ENCODE peak calls at places on chromosomes 12 and 14, in seven cellular contexts. One of them, this sample, is unnamed.

GRCh38 chr12:69039881-69040280 is 106.9 kb upstream of the CPM start:
- DNase-seq in occipital lobe: no peak
- DNase-seq in pulmonary artery endothelial cell: no peak
- DNase-seq in nucleus accumbens: no peak
- DNase-seq in MCF 10A: peak
- DNase-seq in amygdala: no peak
- DNase-seq in activated naive CD8-positive, alpha-beta T cell treated with anti-CD3 and anti-CD28 coated beads, Interleukin-2, amount 50 U/mL, for 24 hours: no peak
- DNase-seq in this sample: no peak

GRCh38 chr14:56325251-56325839 is 207.1 kb downstream of the PELI2 start:
- DNase-seq in occipital lobe: no peak
- DNase-seq in pulmonary artery endothelial cell: no peak
- DNase-seq in nucleus accumbens: no peak
- DNase-seq in MCF 10A: peak
- DNase-seq in amygdala: no peak
- DNase-seq in activated naive CD8-positive, alpha-beta T cell treated with anti-CD3 and anti-CD28 coated beads, Interleukin-2, amount 50 U/mL, for 24 hours: no peak
- DNase-seq in this sample: no peak

GRCh38 chr12:123743002-123743401 is 19.1 kb upstream of the DNAH10 start:
- DNase-seq in occipital lobe: no peak
- DNase-seq in pulmonary artery endothelial cell: no peak
- DNase-seq in nucleus accumbens: no peak
- DNase-seq in MCF 10A: no peak
- DNase-seq in amygdala: no peak
- DNase-seq in activated naive CD8-positive, alpha-beta T cell treated with anti-CD3 and anti-CD28 coated beads, Interleukin-2, amount 50 U/mL, for 24 hours: no peak
- DNase-seq in this sample: no peak

GRCh38 chr12:33192226-33192625 is 247.4 kb downstream of the SYT10 start:
- DNase-seq in occipital lobe: no peak
- DNase-seq in pulmonary artery endothelial cell: no peak
- DNase-seq in nucleus accumbens: no peak
- DNase-seq in MCF 10A: no peak
- DNase-seq in amygdala: no peak
- DNase-seq in activated naive CD8-positive, alpha-beta T cell treated with anti-CD3 and anti-CD28 coated beads, Interleukin-2, amount 50 U/mL, for 24 hours: no peak
- DNase-seq in this sample: no peak

GRCh38 chr14:55336161-55336560 is 64.9 kb downstream of the FBXO34 start:
- DNase-seq in occipital lobe: no peak
- DNase-seq in pulmonary artery endothelial cell: peak
- DNase-seq in nucleus accumbens: no peak
- DNase-seq in MCF 10A: peak
- DNase-seq in amygdala: no peak
- DNase-seq in activated naive CD8-positive, alpha-beta T cell treated with anti-CD3 and anti-CD28 coated beads, Interleukin-2, amount 50 U/mL, for 24 hours: no peak
- DNase-seq in this sample: peak

GRCh38 chr12:25242981-25243764 is 7.6 kb downstream of the KRAS start:
- DNase-seq in occipital lobe: no peak
- DNase-seq in pulmonary artery endothelial cell: no peak
- DNase-seq in nucleus accumbens: no peak
- DNase-seq in MCF 10A: no peak
- DNase-seq in amygdala: no peak
- DNase-seq in activated naive CD8-positive, alpha-beta T cell treated with anti-CD3 and anti-CD28 coated beads, Interleukin-2, amount 50 U/mL, for 24 hours: no peak
- DNase-seq in this sample: peak

GRCh38 chr12:52204095-52204930 is 12.5 kb upstream of the KRT80 start:
- DNase-seq in occipital lobe: no peak
- DNase-seq in pulmonary artery endothelial cell: no peak
- DNase-seq in nucleus accumbens: no peak
- DNase-seq in MCF 10A: no peak
- DNase-seq in amygdala: no peak
- DNase-seq in activated naive CD8-positive, alpha-beta T cell treated with anti-CD3 and anti-CD28 coated beads, Interleukin-2, amount 50 U/mL, for 24 hours: no peak
- DNase-seq in this sample: no peak

GRCh38 chr14:100769035-100769939 is 42.6 kb downstream of the DLK1 start:
- DNase-seq in occipital lobe: no peak
- DNase-seq in pulmonary artery endothelial cell: no peak
- DNase-seq in nucleus accumbens: no peak
- DNase-seq in MCF 10A: no peak
- DNase-seq in amygdala: no peak
- DNase-seq in activated naive CD8-positive, alpha-beta T cell treated with anti-CD3 and anti-CD28 coated beads, Interleukin-2, amount 50 U/mL, for 24 hours: no peak
- DNase-seq in this sample: no peak

GRCh38 chr14:71143391-71144290 is 236.4 kb downstream of the PCNX1 start:
- DNase-seq in occipital lobe: peak
- DNase-seq in pulmonary artery endothelial cell: no peak
- DNase-seq in nucleus accumbens: peak
- DNase-seq in MCF 10A: peak
- DNase-seq in amygdala: no peak
- DNase-seq in activated naive CD8-positive, alpha-beta T cell treated with anti-CD3 and anti-CD28 coated beads, Interleukin-2, amount 50 U/mL, for 24 hours: peak
- DNase-seq in this sample: no peak

GRCh38 chr12:124747426-124748161 is 116.1 kb downstream of the SCARB1 start:
- DNase-seq in occipital lobe: no peak
- DNase-seq in pulmonary artery endothelial cell: no peak
- DNase-seq in nucleus accumbens: no peak
- DNase-seq in MCF 10A: peak
- DNase-seq in amygdala: no peak
- DNase-seq in activated naive CD8-positive, alpha-beta T cell treated with anti-CD3 and anti-CD28 coated beads, Interleukin-2, amount 50 U/mL, for 24 hours: no peak
- DNase-seq in this sample: peak

GRCh38 chr14:57168138-57168695 is 100.5 kb downstream of the EXOC5 start:
- DNase-seq in occipital lobe: no peak
- DNase-seq in pulmonary artery endothelial cell: no peak
- DNase-seq in nucleus accumbens: no peak
- DNase-seq in MCF 10A: no peak
- DNase-seq in amygdala: no peak
- DNase-seq in activated naive CD8-positive, alpha-beta T cell treated with anti-CD3 and anti-CD28 coated beads, Interleukin-2, amount 50 U/mL, for 24 hours: no peak
- DNase-seq in this sample: no peak